ENCODE peak calls at places on chromosomes 16 and 17, in six cellular contexts. B, A, H, M, R and P are unnamed samples.

GRCh38 chr17:68440526-68440925 is 16.8 kb downstream of the WIPI1 start:
- DNase-seq in B (no peak), A (no peak), H (no peak), M (no peak), R (no peak), P (no peak)

GRCh38 chr17:72515291-72516065 is 394.7 kb downstream of the SOX9 start:
- DNase-seq in B (no peak), A (no peak), H (peak), M (no peak), R (peak), P (no peak)

GRCh38 chr17:79810138-79811027 is 13.5 kb upstream of the CBX8 start:
- DNase-seq in B (peak), A (peak), H (no peak), M (peak), R (peak), P (peak)

GRCh38 chr16:53744449-53744848 is 40.5 kb downstream of the FTO start:
- DNase-seq in B (no peak), A (no peak), H (no peak), M (no peak), R (no peak), P (no peak)

GRCh38 chr17:81509687-81510523 is 2.7 kb downstream of the ACTG1 start:
- DNase-seq in B (no peak), A (no peak), H (no peak), M (no peak), R (no peak), P (no peak)

GRCh38 chr17:27898096-27898495 is 4.9 kb upstream of the LYRM9 start:
- DNase-seq in B (no peak), A (no peak), H (no peak), M (no peak), R (no peak), P (no peak)

GRCh38 chr17:58332720-58333395 is 4.3 kb upstream of the TSPOAP1 start:
- DNase-seq in B (no peak), A (no peak), H (no peak), M (no peak), R (no peak), P (peak)

GRCh38 chr17:77881545-77881944 is 77.0 kb upstream of the TNRC6C start:
- DNase-seq in B (peak), A (peak), H (no peak), M (no peak), R (no peak), P (no peak)

GRCh38 chr16:75319513-75320401 is 68.3 kb upstream of the BCAR1 start:
- DNase-seq in B (no peak), A (no peak), H (no peak), M (no peak), R (no peak), P (no peak)

GRCh38 chr16:24609740-24610420 is 70.5 kb downstream of the RBBP6 start:
- DNase-seq in B (peak), A (peak), H (peak), M (no peak), R (peak), P (peak)

GRCh38 chr17:78396436-78397335 is 18.2 kb downstream of the PGS1 start:
- DNase-seq in B (no peak), A (no peak), H (no peak), M (no peak), R (no peak), P (no peak)

GRCh38 chr17:31171711-31172110 is 76.9 kb downstream of the NF1 start:
- DNase-seq in B (no peak), A (no peak), H (no peak), M (no peak), R (no peak), P (no peak)

GRCh38 chr17:42683407-42684031 is 1.2 kb downstream of the CNTNAP1 start:
- DNase-seq in B (peak), A (no peak), H (peak), M (no peak), R (peak), P (peak)

GRCh38 chr17:38550661-38551060 is 55.1 kb downstream of the SRCIN1 start:
- DNase-seq in B (no peak), A (peak), H (no peak), M (no peak), R (no peak), P (no peak)

GRCh38 chr16:89815639-89816348 is 653 bp downstream of the FANCA start:
- DNase-seq in B (peak), A (no peak), H (no peak), M (no peak), R (peak), P (no peak)

GRCh38 chr17:43570518-43570928 is 24.4 kb upstream of the ETV4 start:
- DNase-seq in B (no peak), A (no peak), H (no peak), M (no peak), R (no peak), P (no peak)

GRCh38 chr16:68331879-68332410 is 21.1 kb downstream of the PRMT7 start:
- DNase-seq in B (no peak), A (no peak), H (no peak), M (no peak), R (no peak), P (no peak)

GRCh38 chr17:35735036-35735805 is 3.8 kb downstream of the RASL10B start:
- DNase-seq in B (no peak), A (no peak), H (no peak), M (no peak), R (no peak), P (no peak)

GRCh38 chr16:54459509-54460235 is 173.1 kb upstream of the IRX3 start:
- DNase-seq in B (no peak), A (no peak), H (no peak), M (no peak), R (no peak), P (no peak)

GRCh38 chr16:85390511-85391174 is 222.5 kb upstream of the GSE1 start:
- DNase-seq in B (peak), A (peak), H (peak), M (no peak), R (no peak), P (peak)

GRCh38 chr17:77445030-77445907 is 304.5 kb downstream of the SEC14L1 start:
- DNase-seq in B (no peak), A (no peak), H (peak), M (no peak), R (no peak), P (no peak)